ENCODE peak calls at places on chromosomes 4 and X, in seven cellular contexts. One of them, this sample, is unnamed.
A peak's percentile ranks its signal among the peaks of the same experiment; 100 is the strongest.

GRCh38 chr4:77001907-77002306 is 52.4 kb downstream of the SEPTIN11 start:
- DNase-seq in HCT116: no peak
- DNase-seq in hepatocyte: no peak
- DNase-seq in SK-N-SH: no peak
- DNase-seq in PC-3: peak; percentile 63
- DNase-seq in GM23248: peak; percentile 76
- DNase-seq in OCI-LY7: no peak
- DNase-seq in this sample: peak; percentile 76

GRCh38 chr4:168629561-168629960 is 132.7 kb downstream of the PALLD start:
- DNase-seq in HCT116: no peak
- DNase-seq in hepatocyte: no peak
- DNase-seq in SK-N-SH: no peak
- DNase-seq in PC-3: no peak
- DNase-seq in GM23248: no peak
- DNase-seq in OCI-LY7: no peak
- DNase-seq in this sample: no peak

GRCh38 chrX:21975827-21976226 is 35.3 kb downstream of the SMS start:
- DNase-seq in HCT116: no peak
- DNase-seq in hepatocyte: peak; percentile 48
- DNase-seq in SK-N-SH: no peak
- DNase-seq in PC-3: peak; percentile 66
- DNase-seq in GM23248: peak; percentile 75
- DNase-seq in OCI-LY7: no peak
- DNase-seq in this sample: peak; percentile 17

GRCh38 chr4:98055800-98056501 is 87.3 kb downstream of the STPG2 start:
- DNase-seq in HCT116: no peak
- DNase-seq in hepatocyte: no peak
- DNase-seq in SK-N-SH: no peak
- DNase-seq in PC-3: no peak
- DNase-seq in GM23248: no peak
- DNase-seq in OCI-LY7: no peak
- DNase-seq in this sample: peak; percentile 6

GRCh38 chr4:83075696-83076095 is 38.8 kb downstream of the PLAC8 start:
- DNase-seq in HCT116: no peak
- DNase-seq in hepatocyte: no peak
- DNase-seq in SK-N-SH: no peak
- DNase-seq in PC-3: peak; percentile 6
- DNase-seq in GM23248: peak; percentile 72
- DNase-seq in OCI-LY7: no peak
- DNase-seq in this sample: no peak

GRCh38 chr4:637536-637935 is 12.2 kb downstream of the PDE6B start:
- DNase-seq in HCT116: no peak
- DNase-seq in hepatocyte: no peak
- DNase-seq in SK-N-SH: no peak
- DNase-seq in PC-3: no peak
- DNase-seq in GM23248: no peak
- DNase-seq in OCI-LY7: no peak
- DNase-seq in this sample: no peak

GRCh38 chrX:124506031-124506430 is 159.7 kb downstream of the SH2D1A start:
- DNase-seq in HCT116: no peak
- DNase-seq in hepatocyte: no peak
- DNase-seq in SK-N-SH: no peak
- DNase-seq in PC-3: no peak
- DNase-seq in GM23248: no peak
- DNase-seq in OCI-LY7: no peak
- DNase-seq in this sample: no peak

GRCh38 chr4:98110214-98110613 is 33.1 kb downstream of the STPG2 start:
- DNase-seq in HCT116: no peak
- DNase-seq in hepatocyte: no peak
- DNase-seq in SK-N-SH: no peak
- DNase-seq in PC-3: no peak
- DNase-seq in GM23248: no peak
- DNase-seq in OCI-LY7: no peak
- DNase-seq in this sample: no peak

GRCh38 chr4:137749466-137749865 is 217.2 kb upstream of the PCDH18 start:
- DNase-seq in HCT116: no peak
- DNase-seq in hepatocyte: no peak
- DNase-seq in SK-N-SH: no peak
- DNase-seq in PC-3: peak; percentile 21
- DNase-seq in GM23248: peak; percentile 60
- DNase-seq in OCI-LY7: no peak
- DNase-seq in this sample: no peak

GRCh38 chrX:118350715-118351114 is 4.8 kb downstream of the WDR44 start:
- DNase-seq in HCT116: no peak
- DNase-seq in hepatocyte: no peak
- DNase-seq in SK-N-SH: no peak
- DNase-seq in PC-3: no peak
- DNase-seq in GM23248: no peak
- DNase-seq in OCI-LY7: no peak
- DNase-seq in this sample: no peak
- H3K4me1 ChIP-seq in HCT116: peaks cover 11% of the 10 kb centered on the region
- H3K4me1 ChIP-seq in hepatocyte: no peaks in the 10 kb centered on the region
- H3K4me1 ChIP-seq in SK-N-SH: peaks cover 3% of the 10 kb centered on the region
- H3K4me1 ChIP-seq in PC-3: peaks cover 25% of the 10 kb centered on the region
- H3K4me1 ChIP-seq in GM23248: peaks cover 41% of the 10 kb centered on the region
- H3K4me1 ChIP-seq in OCI-LY7: peaks cover 36% of the 10 kb centered on the region
- H3K4me1 ChIP-seq in this sample: peaks cover 20% of the 10 kb centered on the region

GRCh38 chrX:97629597-97629985 is 745.9 kb downstream of the RPA4 start:
- DNase-seq in HCT116: no peak
- DNase-seq in hepatocyte: no peak
- DNase-seq in SK-N-SH: peak; percentile 9
- DNase-seq in PC-3: no peak
- DNase-seq in GM23248: no peak
- DNase-seq in OCI-LY7: no peak
- DNase-seq in this sample: no peak

GRCh38 chrX:97633798-97634197 is 750.1 kb downstream of the RPA4 start:
- DNase-seq in HCT116: no peak
- DNase-seq in hepatocyte: no peak
- DNase-seq in SK-N-SH: no peak
- DNase-seq in PC-3: no peak
- DNase-seq in GM23248: no peak
- DNase-seq in OCI-LY7: no peak
- DNase-seq in this sample: no peak

GRCh38 chrX:97628326-97628725 is 744.6 kb downstream of the RPA4 start:
- DNase-seq in HCT116: no peak
- DNase-seq in hepatocyte: no peak
- DNase-seq in SK-N-SH: no peak
- DNase-seq in PC-3: no peak
- DNase-seq in GM23248: no peak
- DNase-seq in OCI-LY7: no peak
- DNase-seq in this sample: no peak

GRCh38 chrX:97628807-97629596 is 745.3 kb downstream of the RPA4 start:
- DNase-seq in HCT116: no peak
- DNase-seq in hepatocyte: peak; percentile 22
- DNase-seq in SK-N-SH: no peak
- DNase-seq in PC-3: no peak
- DNase-seq in GM23248: no peak
- DNase-seq in OCI-LY7: no peak
- DNase-seq in this sample: no peak
- H3K9me2 ChIP-seq in HCT116: no peaks in the 10 kb centered on the region
- H3K9me2 ChIP-seq in hepatocyte: no peaks in the 10 kb centered on the region
- H3K9me2 ChIP-seq in SK-N-SH: no peaks in the 10 kb centered on the region
- H3K9me2 ChIP-seq in PC-3: no peaks in the 10 kb centered on the region
- H3K9me2 ChIP-seq in GM23248: no peaks in the 10 kb centered on the region
- H3K9me2 ChIP-seq in OCI-LY7: no peaks in the 10 kb centered on the region
- H3K9me2 ChIP-seq in this sample: no peaks in the 10 kb centered on the region

DNA sequence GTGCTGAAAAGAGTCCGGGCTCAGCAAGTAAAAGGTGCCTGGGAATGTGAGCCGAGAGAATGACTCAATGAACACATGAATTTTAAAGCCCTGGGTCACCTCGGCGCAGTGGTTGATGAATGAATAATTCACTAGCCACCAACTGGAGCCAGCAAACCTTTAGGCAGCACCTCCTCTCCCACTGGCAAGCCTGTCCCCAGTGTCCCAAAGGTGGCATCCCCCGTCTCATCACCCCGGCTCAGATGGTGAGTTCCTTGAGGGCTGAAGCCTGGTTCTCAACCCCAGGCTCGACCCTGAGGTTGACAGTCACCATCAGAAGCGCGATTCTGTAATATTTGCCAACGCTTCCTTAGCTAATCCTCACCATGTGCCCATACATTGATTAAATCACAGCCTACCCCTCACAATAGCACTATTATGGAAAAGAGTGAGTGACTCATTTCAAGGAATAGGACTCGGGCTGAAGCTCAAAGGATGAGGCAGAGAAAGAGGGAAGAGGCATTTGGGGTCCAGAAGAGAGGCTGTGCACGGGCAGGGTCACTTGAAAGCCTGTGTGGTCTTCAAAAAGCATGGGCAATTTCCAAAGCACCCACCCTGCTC is 2.7 kb upstream of the CCNQ start:
- DNase-seq in HCT116: no peak
- DNase-seq in hepatocyte: no peak
- DNase-seq in SK-N-SH: no peak
- DNase-seq in PC-3: no peak
- DNase-seq in GM23248: no peak
- DNase-seq in OCI-LY7: no peak
- DNase-seq in this sample: no peak
- H3K4me2 ChIP-seq in HCT116: no peak overlapping the region
- H3K4me2 ChIP-seq in hepatocyte: no peak overlapping the region
- H3K4me2 ChIP-seq in SK-N-SH: no peak overlapping the region
- H3K4me2 ChIP-seq in PC-3: no peak overlapping the region
- H3K4me2 ChIP-seq in GM23248: no peak overlapping the region
- H3K4me2 ChIP-seq in OCI-LY7: no peak overlapping the region
- H3K4me2 ChIP-seq in this sample: no peak overlapping the region

GRCh38 chr4:128837198-128837597 is 27.7 kb downstream of the JADE1 start:
- DNase-seq in HCT116: no peak
- DNase-seq in hepatocyte: no peak
- DNase-seq in SK-N-SH: no peak
- DNase-seq in PC-3: no peak
- DNase-seq in GM23248: no peak
- DNase-seq in OCI-LY7: no peak
- DNase-seq in this sample: no peak

GRCh38 chr4:128837679-128838078 is 28.2 kb downstream of the JADE1 start:
- DNase-seq in HCT116: no peak
- DNase-seq in hepatocyte: no peak
- DNase-seq in SK-N-SH: no peak
- DNase-seq in PC-3: no peak
- DNase-seq in GM23248: no peak
- DNase-seq in OCI-LY7: no peak
- DNase-seq in this sample: no peak

GRCh38 chr4:128831526-128832252 is 22.2 kb downstream of the JADE1 start:
- DNase-seq in HCT116: no peak
- DNase-seq in hepatocyte: peak; percentile 49
- DNase-seq in SK-N-SH: peak; percentile 32
- DNase-seq in PC-3: no peak
- DNase-seq in GM23248: no peak
- DNase-seq in OCI-LY7: no peak
- DNase-seq in this sample: peak; percentile 58

GRCh38 chr4:128832253-128832641 is 22.7 kb downstream of the JADE1 start:
- DNase-seq in HCT116: no peak
- DNase-seq in hepatocyte: no peak
- DNase-seq in SK-N-SH: no peak
- DNase-seq in PC-3: no peak
- DNase-seq in GM23248: no peak
- DNase-seq in OCI-LY7: no peak
- DNase-seq in this sample: no peak

DNA sequence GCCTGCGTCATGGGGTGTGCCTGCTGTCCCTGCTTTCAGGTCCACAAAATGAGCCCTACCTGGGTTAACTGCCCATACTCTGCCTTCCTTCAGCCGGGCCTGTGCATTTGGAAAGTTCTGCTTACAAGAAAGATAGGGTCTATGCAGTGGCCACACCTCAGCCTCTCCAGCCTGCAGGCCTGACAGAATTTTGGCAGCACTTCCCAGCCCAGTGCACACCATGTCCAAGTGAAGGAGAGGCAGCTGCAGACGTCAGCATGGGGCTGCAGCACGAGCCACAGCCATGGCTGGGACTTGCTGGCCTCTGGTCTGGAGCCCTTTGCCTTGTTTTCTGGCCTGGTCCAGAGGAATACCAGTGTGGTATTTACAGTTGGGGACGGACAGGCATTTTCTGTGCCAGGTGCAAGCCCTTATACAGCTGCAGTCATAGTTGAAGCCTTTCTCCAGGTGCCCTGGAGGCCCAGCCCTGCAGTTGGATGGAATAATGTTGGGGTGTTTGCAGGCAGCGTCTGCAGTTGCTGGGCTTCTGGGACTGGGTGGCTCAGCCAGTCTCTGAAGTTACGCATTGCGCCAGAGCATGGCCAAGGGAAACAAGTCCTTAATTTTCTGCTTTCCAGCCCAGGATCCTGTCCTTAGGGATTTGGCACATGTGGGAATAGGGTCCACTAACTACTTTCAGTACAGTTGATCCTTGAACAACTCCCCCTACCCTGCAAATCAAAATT is 26.2 kb downstream of the JADE1 start:
- DNase-seq in HCT116: no peak
- DNase-seq in hepatocyte: no peak
- DNase-seq in SK-N-SH: no peak
- DNase-seq in PC-3: no peak
- DNase-seq in GM23248: no peak
- DNase-seq in OCI-LY7: no peak
- DNase-seq in this sample: no peak
- H3K4me1 ChIP-seq in HCT116: no peaks in the 10 kb centered on the region
- H3K4me1 ChIP-seq in hepatocyte: peaks cover 26% of the 10 kb centered on the region
- H3K4me1 ChIP-seq in SK-N-SH: peaks cover 14% of the 10 kb centered on the region
- H3K4me1 ChIP-seq in PC-3: no peaks in the 10 kb centered on the region
- H3K4me1 ChIP-seq in GM23248: peaks cover 30% of the 10 kb centered on the region
- H3K4me1 ChIP-seq in OCI-LY7: peaks cover 33% of the 10 kb centered on the region
- H3K4me1 ChIP-seq in this sample: peaks cover 87% of the 10 kb centered on the region

GRCh38 chr4:182142146-182143085 is 100.8 kb upstream of the TENM3 start:
- DNase-seq in HCT116: no peak
- DNase-seq in hepatocyte: peak; percentile 70
- DNase-seq in SK-N-SH: no peak
- DNase-seq in PC-3: no peak
- DNase-seq in GM23248: peak; percentile 4
- DNase-seq in OCI-LY7: no peak
- DNase-seq in this sample: peak; percentile 81

GRCh38 chr4:182143822-182144620 is 99.2 kb upstream of the TENM3 start:
- DNase-seq in HCT116: no peak
- DNase-seq in hepatocyte: peak; percentile 61
- DNase-seq in SK-N-SH: peak; percentile 84
- DNase-seq in PC-3: peak; percentile 4
- DNase-seq in GM23248: peak; percentile 27
- DNase-seq in OCI-LY7: no peak
- DNase-seq in this sample: peak; percentile 87

GRCh38 chr4:182144621-182145359 is 98.4 kb upstream of the TENM3 start:
- DNase-seq in HCT116: no peak
- DNase-seq in hepatocyte: peak; percentile 75
- DNase-seq in SK-N-SH: peak; percentile 84
- DNase-seq in PC-3: no peak
- DNase-seq in GM23248: peak; percentile 33
- DNase-seq in OCI-LY7: no peak
- DNase-seq in this sample: peak; percentile 77

GRCh38 chr4:182141623-182142022 is 101.6 kb upstream of the TENM3 start:
- DNase-seq in HCT116: no peak
- DNase-seq in hepatocyte: no peak
- DNase-seq in SK-N-SH: no peak
- DNase-seq in PC-3: no peak
- DNase-seq in GM23248: no peak
- DNase-seq in OCI-LY7: no peak
- DNase-seq in this sample: no peak

GRCh38 chr4:182143086-182143821 is 99.9 kb upstream of the TENM3 start:
- DNase-seq in HCT116: no peak
- DNase-seq in hepatocyte: peak; percentile 59
- DNase-seq in SK-N-SH: no peak
- DNase-seq in PC-3: no peak
- DNase-seq in GM23248: peak; percentile 22
- DNase-seq in OCI-LY7: no peak
- DNase-seq in this sample: peak; percentile 24
- H3K9me2 ChIP-seq in HCT116: no peaks in the 10 kb centered on the region
- H3K9me2 ChIP-seq in hepatocyte: no peaks in the 10 kb centered on the region
- H3K9me2 ChIP-seq in SK-N-SH: no peaks in the 10 kb centered on the region
- H3K9me2 ChIP-seq in PC-3: no peaks in the 10 kb centered on the region
- H3K9me2 ChIP-seq in GM23248: no peaks in the 10 kb centered on the region
- H3K9me2 ChIP-seq in OCI-LY7: no peaks in the 10 kb centered on the region
- H3K9me2 ChIP-seq in this sample: no peaks in the 10 kb centered on the region

This sample was measured in GM23338.